ENCODE peak calls at places on chromosome 11, in six cellular contexts. N, M, V, T, R and Q are unnamed samples.

GRCh38 chr11:7665473-7666291 is 7.6 kb downstream of the CYB5R2 start:
- DNase-seq in M (peak), R (peak), V (peak), N (peak), T (no peak), Q (peak)

GRCh38 chr11:66289548-66290331 is 797 bp upstream of the YIF1A start:
- DNase-seq in M (peak), T (peak), R (no peak), N (peak), V (peak), Q (peak)

GRCh38 chr11:94740975-94741707 is 27.0 kb upstream of the AMOTL1 start:
- DNase-seq in T (no peak), V (peak), R (no peak), M (peak), N (no peak), Q (peak)

GRCh38 chr11:66950113-66950535 is 8.1 kb downstream of the PC start:
- DNase-seq in R (peak), M (no peak), V (peak), T (no peak), N (peak), Q (peak)

GRCh38 chr11:44453213-44453612 is 112.2 kb upstream of the CD82 start:
- DNase-seq in R (no peak), N (no peak), M (no peak), V (peak), T (no peak), Q (peak)

GRCh38 chr11:108069947-108070346 is 51.4 kb upstream of the ACAT1 start:
- DNase-seq in V (no peak), T (no peak), M (no peak), N (no peak), R (no peak), Q (no peak)

GRCh38 chr11:45741582-45741981 is 63.4 kb upstream of the SLC35C1 start:
- DNase-seq in V (no peak), M (no peak), N (no peak), R (no peak), T (no peak), Q (no peak)

GRCh38 chr11:130031945-130032344 is 29.3 kb upstream of the PRDM10 start:
- DNase-seq in R (no peak), V (no peak), N (no peak), M (no peak), T (no peak), Q (no peak)

GRCh38 chr11:10294289-10294953 is 402 bp upstream of the SBF2 start:
- DNase-seq in T (no peak), M (peak), R (peak), N (no peak), V (peak), Q (peak)

GRCh38 chr11:117468888-117469287 is 141.2 kb downstream of the CEP164 start:
- DNase-seq in M (no peak), R (no peak), V (no peak), T (no peak), N (no peak), Q (peak)

GRCh38 chr11:61695917-61696316 is 15.7 kb downstream of the DAGLA start:
- DNase-seq in V (peak), R (peak), M (peak), N (peak), T (peak), Q (peak)

GRCh38 chr11:76153609-76153949 is 52.7 kb downstream of the WNT11 start:
- DNase-seq in R (no peak), V (no peak), M (no peak), T (no peak), N (no peak), Q (peak)

GRCh38 chr11:84901986-84902385 is 725.2 kb downstream of the DLG2 start:
- DNase-seq in T (no peak), N (no peak), R (no peak), V (no peak), M (no peak), Q (peak)

GRCh38 chr11:72439455-72439854 is 5.1 kb upstream of the CLPB start:
- DNase-seq in M (no peak), V (peak), N (no peak), T (no peak), R (no peak), Q (peak)

GRCh38 chr11:120272303-120272702 is 32.4 kb downstream of the POU2F3 start:
- DNase-seq in M (no peak), T (no peak), N (no peak), R (no peak), V (no peak), Q (peak)

GRCh38 chr11:116787786-116788486 is at the start of gene ZPR1:
- DNase-seq in N (peak), V (peak), R (peak), M (peak), T (peak), Q (peak)

GRCh38 chr11:35318977-35319925 is 100.1 kb downstream of the SLC1A2 start:
- DNase-seq in M (no peak), R (no peak), T (no peak), N (no peak), V (no peak), Q (no peak)